ENCODE peak calls at places on chromosome 4, in eight cellular contexts. One of them, this sample, is unnamed.

GRCh38 chr4:41613362-41613761 is 75.4 kb downstream of the LIMCH1 start:
- DNase-seq in GM06990: no peak
- DNase-seq in astrocyte of the spinal cord: no peak
- DNase-seq in glutamatergic neuron: no peak
- DNase-seq in neural progenitor cell: peak
- DNase-seq in suprapubic skin: no peak
- DNase-seq in mucosa of descending colon: no peak
- DNase-seq in GM20000: no peak
- DNase-seq in this sample: no peak

GRCh38 chr4:165294907-165295306 is 32.6 kb upstream of the MSMO1 start:
- DNase-seq in astrocyte of the spinal cord: no peak
- DNase-seq in GM06990: peak
- DNase-seq in GM20000: peak
- DNase-seq in mucosa of descending colon: no peak
- DNase-seq in glutamatergic neuron: no peak
- DNase-seq in neural progenitor cell: peak
- DNase-seq in suprapubic skin: no peak
- DNase-seq in this sample: peak

GRCh38 chr4:183157215-183157614 is 58.2 kb downstream of the WWC2 start:
- DNase-seq in GM20000: no peak
- DNase-seq in GM06990: no peak
- DNase-seq in neural progenitor cell: no peak
- DNase-seq in mucosa of descending colon: no peak
- DNase-seq in astrocyte of the spinal cord: no peak
- DNase-seq in glutamatergic neuron: no peak
- DNase-seq in suprapubic skin: no peak
- DNase-seq in this sample: no peak

GRCh38 chr4:156188596-156188995 is 234.9 kb upstream of the CTSO start:
- DNase-seq in glutamatergic neuron: no peak
- DNase-seq in astrocyte of the spinal cord: no peak
- DNase-seq in GM06990: no peak
- DNase-seq in mucosa of descending colon: no peak
- DNase-seq in neural progenitor cell: no peak
- DNase-seq in GM20000: no peak
- DNase-seq in suprapubic skin: no peak
- DNase-seq in this sample: no peak

GRCh38 chr4:36332023-36332781 is 50.8 kb downstream of the DTHD1 start:
- DNase-seq in astrocyte of the spinal cord: no peak
- DNase-seq in GM06990: peak
- DNase-seq in neural progenitor cell: peak
- DNase-seq in mucosa of descending colon: no peak
- DNase-seq in glutamatergic neuron: no peak
- DNase-seq in GM20000: no peak
- DNase-seq in suprapubic skin: no peak
- DNase-seq in this sample: peak

GRCh38 chr4:79257953-79258613 is 67.8 kb downstream of the NAA11 start:
- DNase-seq in neural progenitor cell: no peak
- DNase-seq in GM06990: no peak
- DNase-seq in GM20000: no peak
- DNase-seq in suprapubic skin: no peak
- DNase-seq in mucosa of descending colon: no peak
- DNase-seq in glutamatergic neuron: no peak
- DNase-seq in astrocyte of the spinal cord: no peak
- DNase-seq in this sample: no peak

GRCh38 chr4:110681381-110681780 is 58.5 kb upstream of the PITX2 start:
- DNase-seq in GM06990: no peak
- DNase-seq in astrocyte of the spinal cord: no peak
- DNase-seq in glutamatergic neuron: no peak
- DNase-seq in mucosa of descending colon: no peak
- DNase-seq in neural progenitor cell: no peak
- DNase-seq in suprapubic skin: no peak
- DNase-seq in GM20000: no peak
- DNase-seq in this sample: no peak

GRCh38 chr4:83618431-83618830 is 82.5 kb downstream of the GPAT3 start:
- DNase-seq in suprapubic skin: no peak
- DNase-seq in GM20000: no peak
- DNase-seq in mucosa of descending colon: no peak
- DNase-seq in neural progenitor cell: no peak
- DNase-seq in astrocyte of the spinal cord: peak
- DNase-seq in GM06990: no peak
- DNase-seq in glutamatergic neuron: no peak
- DNase-seq in this sample: no peak

GRCh38 chr4:189912170-189912569 is 28.5 kb upstream of the FRG1 start:
- DNase-seq in GM06990: no peak
- DNase-seq in neural progenitor cell: peak
- DNase-seq in mucosa of descending colon: no peak
- DNase-seq in glutamatergic neuron: no peak
- DNase-seq in suprapubic skin: no peak
- DNase-seq in astrocyte of the spinal cord: no peak
- DNase-seq in GM20000: no peak
- DNase-seq in this sample: no peak
- TF ChIP-seq CTCF in GM06990: peak
- TF ChIP-seq CTCF in neural progenitor cell: peak
- TF ChIP-seq CTCF in mucosa of descending colon: no peak
- TF ChIP-seq CTCF in glutamatergic neuron: peak
- TF ChIP-seq CTCF in suprapubic skin: no peak
- TF ChIP-seq CTCF in astrocyte of the spinal cord: peak
- TF ChIP-seq CTCF in GM20000: peak
- TF ChIP-seq CTCF in this sample: peak

GRCh38 chr4:95181446-95182306 is 367.1 kb downstream of the UNC5C start:
- DNase-seq in astrocyte of the spinal cord: peak
- DNase-seq in suprapubic skin: no peak
- DNase-seq in GM20000: no peak
- DNase-seq in mucosa of descending colon: no peak
- DNase-seq in neural progenitor cell: peak
- DNase-seq in GM06990: no peak
- DNase-seq in glutamatergic neuron: peak
- DNase-seq in this sample: peak
- TF ChIP-seq CTCF in astrocyte of the spinal cord: peak
- TF ChIP-seq CTCF in suprapubic skin: no peak
- TF ChIP-seq CTCF in GM20000: no peak
- TF ChIP-seq CTCF in mucosa of descending colon: no peak
- TF ChIP-seq CTCF in neural progenitor cell: peak
- TF ChIP-seq CTCF in GM06990: no peak
- TF ChIP-seq CTCF in glutamatergic neuron: no peak
- TF ChIP-seq CTCF in this sample: no peak

DNA sequence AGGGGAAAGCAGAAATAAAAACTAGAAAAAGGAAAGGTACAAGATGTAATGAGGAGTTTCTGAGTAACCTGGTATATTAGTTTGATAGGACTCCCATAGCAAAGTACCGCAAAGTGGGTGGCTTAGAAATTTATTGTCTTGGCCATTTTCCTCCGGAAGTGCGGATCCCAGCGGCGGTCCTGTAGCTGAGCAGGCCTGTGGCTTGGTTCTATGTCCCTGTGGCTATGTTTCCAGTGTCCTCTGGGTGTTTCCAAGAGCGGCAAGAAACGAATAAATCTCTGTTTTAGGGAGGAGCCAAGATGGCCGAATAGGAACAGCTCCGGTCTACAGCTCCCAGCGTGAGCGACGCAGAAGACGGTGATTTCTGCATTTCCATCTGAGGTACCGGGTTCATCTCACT is 44.0 kb upstream of the LDB2 start:
- DNase-seq in suprapubic skin: no peak
- DNase-seq in mucosa of descending colon: no peak
- DNase-seq in astrocyte of the spinal cord: no peak
- DNase-seq in GM06990: no peak
- DNase-seq in glutamatergic neuron: no peak
- DNase-seq in GM20000: no peak
- DNase-seq in neural progenitor cell: no peak
- DNase-seq in this sample: peak
- TF ChIP-seq CTCF in suprapubic skin: no peak
- TF ChIP-seq CTCF in mucosa of descending colon: no peak
- TF ChIP-seq CTCF in astrocyte of the spinal cord: no peak
- TF ChIP-seq CTCF in GM06990: no peak
- TF ChIP-seq CTCF in glutamatergic neuron: no peak
- TF ChIP-seq CTCF in GM20000: no peak
- TF ChIP-seq CTCF in neural progenitor cell: no peak
- TF ChIP-seq CTCF in this sample: no peak

GRCh38 chr4:86879641-86880040 is 12.6 kb downstream of the C4orf36 start:
- DNase-seq in glutamatergic neuron: no peak
- DNase-seq in GM20000: no peak
- DNase-seq in GM06990: no peak
- DNase-seq in suprapubic skin: no peak
- DNase-seq in neural progenitor cell: no peak
- DNase-seq in mucosa of descending colon: no peak
- DNase-seq in astrocyte of the spinal cord: no peak
- DNase-seq in this sample: no peak

GRCh38 chr4:86876894-86877685 is 15.1 kb downstream of the C4orf36 start:
- DNase-seq in suprapubic skin: no peak
- DNase-seq in neural progenitor cell: no peak
- DNase-seq in mucosa of descending colon: no peak
- DNase-seq in astrocyte of the spinal cord: peak
- DNase-seq in glutamatergic neuron: no peak
- DNase-seq in GM20000: no peak
- DNase-seq in GM06990: no peak
- DNase-seq in this sample: no peak

DNA sequence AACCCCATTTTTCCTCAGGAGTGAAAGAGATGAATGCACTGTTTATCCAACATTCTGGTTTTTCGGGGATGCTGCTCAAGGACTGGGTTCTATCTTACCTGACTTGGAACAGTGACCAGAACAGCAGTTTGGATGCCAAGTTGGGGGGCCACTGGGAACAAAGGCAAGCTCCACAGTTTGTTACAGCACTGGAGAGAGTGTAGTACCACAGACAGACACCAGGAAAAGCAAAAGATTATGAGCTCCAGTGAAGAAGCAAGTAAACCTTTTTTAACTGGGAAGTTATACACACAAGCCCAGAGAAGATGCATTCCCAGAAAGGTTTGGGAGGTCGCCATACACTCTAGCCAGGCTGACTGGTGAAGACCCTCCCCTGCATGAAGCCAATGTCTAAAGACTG is 13.6 kb downstream of the C4orf36 start:
- DNase-seq in GM06990: no peak
- DNase-seq in neural progenitor cell: no peak
- DNase-seq in GM20000: no peak
- DNase-seq in glutamatergic neuron: no peak
- DNase-seq in suprapubic skin: no peak
- DNase-seq in mucosa of descending colon: no peak
- DNase-seq in astrocyte of the spinal cord: no peak
- DNase-seq in this sample: no peak
- TF ChIP-seq CTCF in GM06990: no peak
- TF ChIP-seq CTCF in neural progenitor cell: no peak
- TF ChIP-seq CTCF in GM20000: no peak
- TF ChIP-seq CTCF in glutamatergic neuron: no peak
- TF ChIP-seq CTCF in suprapubic skin: no peak
- TF ChIP-seq CTCF in mucosa of descending colon: no peak
- TF ChIP-seq CTCF in astrocyte of the spinal cord: no peak
- TF ChIP-seq CTCF in this sample: no peak

DNA sequence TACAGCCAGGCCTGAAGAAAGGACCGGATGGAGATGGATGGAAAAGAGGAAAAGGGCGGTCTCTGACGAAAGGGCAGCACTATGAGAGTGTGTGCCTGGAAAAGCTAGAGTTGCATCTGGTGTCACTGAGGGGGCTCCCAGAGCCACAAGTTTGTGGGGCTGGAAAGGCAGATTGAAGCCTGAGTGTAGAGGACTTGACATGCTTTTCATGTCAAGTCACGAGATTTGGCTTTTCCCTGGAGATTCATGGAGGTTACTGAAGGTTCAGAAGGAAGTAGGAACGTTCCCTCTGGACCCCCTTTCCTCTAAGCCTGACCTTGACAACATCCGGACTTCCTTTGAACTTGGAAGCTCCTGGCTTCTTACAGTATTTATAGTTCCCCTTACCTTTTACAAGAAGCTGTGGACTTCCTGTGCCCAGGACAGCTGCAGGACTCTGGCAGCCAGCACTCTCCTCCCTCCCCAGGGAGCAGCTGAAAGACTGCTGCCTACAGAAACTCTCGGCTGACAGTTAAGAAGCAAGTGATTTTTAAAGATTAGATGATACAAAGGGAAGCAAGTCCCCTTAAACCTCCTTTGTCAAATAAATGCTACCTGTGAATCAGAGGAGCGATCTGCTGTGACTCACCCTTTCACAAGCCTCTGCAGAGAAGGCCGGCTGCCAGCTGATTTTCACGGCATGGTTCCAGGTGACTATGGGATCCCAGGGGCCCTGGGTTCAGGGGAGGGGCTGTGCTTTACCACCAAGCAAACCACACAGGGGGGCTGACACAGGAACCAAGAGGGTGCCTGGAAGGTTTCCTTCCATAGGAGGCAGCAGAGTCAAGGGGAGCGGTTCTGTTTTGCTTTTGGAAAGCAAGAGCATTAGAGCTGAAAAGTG is 72.9 kb upstream of the STIM2 start:
- DNase-seq in glutamatergic neuron: no peak
- DNase-seq in neural progenitor cell: peak
- DNase-seq in suprapubic skin: no peak
- DNase-seq in GM06990: peak
- DNase-seq in mucosa of descending colon: peak
- DNase-seq in GM20000: no peak
- DNase-seq in astrocyte of the spinal cord: peak
- DNase-seq in this sample: peak
- TF ChIP-seq CTCF in glutamatergic neuron: no peak
- TF ChIP-seq CTCF in neural progenitor cell: peak
- TF ChIP-seq CTCF in suprapubic skin: peak
- TF ChIP-seq CTCF in GM06990: peak
- TF ChIP-seq CTCF in mucosa of descending colon: no peak
- TF ChIP-seq CTCF in GM20000: no peak
- TF ChIP-seq CTCF in astrocyte of the spinal cord: peak
- TF ChIP-seq CTCF in this sample: peak

GRCh38 chr4:77471821-77472495 is 133.7 kb upstream of the CXCL13 start:
- DNase-seq in GM06990: no peak
- DNase-seq in neural progenitor cell: no peak
- DNase-seq in GM20000: no peak
- DNase-seq in glutamatergic neuron: no peak
- DNase-seq in mucosa of descending colon: no peak
- DNase-seq in suprapubic skin: no peak
- DNase-seq in astrocyte of the spinal cord: no peak
- DNase-seq in this sample: no peak

GRCh38 chr4:77473509-77473908 is 132.1 kb upstream of the CXCL13 start:
- DNase-seq in suprapubic skin: no peak
- DNase-seq in mucosa of descending colon: no peak
- DNase-seq in neural progenitor cell: peak
- DNase-seq in GM20000: peak
- DNase-seq in GM06990: no peak
- DNase-seq in astrocyte of the spinal cord: no peak
- DNase-seq in glutamatergic neuron: no peak
- DNase-seq in this sample: peak
- TF ChIP-seq CTCF in suprapubic skin: no peak
- TF ChIP-seq CTCF in mucosa of descending colon: no peak
- TF ChIP-seq CTCF in neural progenitor cell: peak
- TF ChIP-seq CTCF in GM20000: peak
- TF ChIP-seq CTCF in GM06990: peak
- TF ChIP-seq CTCF in astrocyte of the spinal cord: peak
- TF ChIP-seq CTCF in glutamatergic neuron: peak
- TF ChIP-seq CTCF in this sample: peak